ENCODE peak calls at places on chromosomes 2 and 18, in seven cellular contexts. C, H, J, F, W, V and Y are unnamed samples.

GRCh38 chr2:230124792-230125452 is 56.2 kb upstream of the SLC16A14 start:
- DNase-seq in C (no peak), H (no peak), J (no peak), F (no peak), W (no peak), V (no peak), Y (no peak)

GRCh38 chr2:130840506-130840905 is 3.8 kb downstream of the ARHGEF4 start:
- DNase-seq in C (no peak), H (no peak), J (no peak), F (no peak), W (no peak), V (no peak), Y (no peak)

GRCh38 chr2:45652090-45653050 is 895 bp downstream of the PRKCE start:
- DNase-seq in C (no peak), H (no peak), J (peak), F (no peak), W (no peak), V (no peak), Y (peak)

GRCh38 chr2:16218651-16219050 is 278.3 kb downstream of the MYCN start:
- DNase-seq in C (no peak), H (peak), J (peak), F (no peak), W (peak), V (peak), Y (peak)

GRCh38 chr2:27133195-27133875 is 1.1 kb downstream of the PREB start:
- DNase-seq in C (no peak), H (no peak), J (peak), F (no peak), W (no peak), V (peak), Y (no peak)

GRCh38 chr2:37344453-37345361 is at the start of gene QPCT:
- DNase-seq in C (no peak), H (no peak), J (peak), F (no peak), W (no peak), V (peak), Y (peak)

GRCh38 chr2:229335877-229336346 is 64.8 kb upstream of the PID1 start:
- DNase-seq in C (no peak), H (no peak), J (peak), F (no peak), W (no peak), V (no peak), Y (no peak)

GRCh38 chr18:46054956-46055831 is 16.9 kb downstream of the PSTPIP2 start:
- DNase-seq in C (no peak), H (no peak), J (no peak), F (no peak), W (no peak), V (no peak), Y (no peak)

GRCh38 chr2:24617431-24617830 is 126.4 kb downstream of the NCOA1 start:
- DNase-seq in C (no peak), H (no peak), J (peak), F (no peak), W (no peak), V (no peak), Y (no peak)

GRCh38 chr2:28080911-28081310 is 190.4 kb downstream of the BABAM2 start:
- DNase-seq in C (no peak), H (no peak), J (no peak), F (no peak), W (no peak), V (no peak), Y (no peak)

GRCh38 chr2:151347294-151347693 is 10.1 kb upstream of the TNFAIP6 start:
- DNase-seq in C (no peak), H (no peak), J (no peak), F (no peak), W (no peak), V (no peak), Y (no peak)

GRCh38 chr2:30926606-30927005 is 119.4 kb upstream of the CAPN13 start:
- DNase-seq in C (no peak), H (no peak), J (no peak), F (no peak), W (no peak), V (no peak), Y (no peak)

GRCh38 chr2:110881908-110882307 is 149.5 kb downstream of the ACOXL start:
- DNase-seq in C (no peak), H (no peak), J (no peak), F (peak), W (no peak), V (no peak), Y (no peak)

GRCh38 chr2:161414385-161415040 is 1.6 kb upstream of the TBR1 start:
- DNase-seq in C (no peak), H (peak), J (peak), F (no peak), W (no peak), V (peak), Y (no peak)

GRCh38 chr2:138607746-138608145 is 106.2 kb downstream of the SPOPL start:
- DNase-seq in C (no peak), H (no peak), J (no peak), F (no peak), W (no peak), V (no peak), Y (no peak)

GRCh38 chr2:237354930-237355329 is 59.0 kb downstream of the COL6A3 start:
- DNase-seq in C (no peak), H (no peak), J (no peak), F (no peak), W (no peak), V (no peak), Y (no peak)

GRCh38 chr2:43110442-43110871 is 115.9 kb downstream of the ZFP36L2 start:
- DNase-seq in C (no peak), H (peak), J (no peak), F (no peak), W (no peak), V (no peak), Y (no peak)

GRCh38 chr2:148644885-148645134 is 259 bp downstream of the EPC2 start:
- DNase-seq in C (no peak), H (no peak), J (no peak), F (no peak), W (no peak), V (no peak), Y (no peak)

GRCh38 chr2:139876964-139877363 is 1096.8 kb upstream of the NXPH2 start:
- DNase-seq in C (no peak), H (no peak), J (no peak), F (no peak), W (no peak), V (no peak), Y (no peak)

GRCh38 chr2:159153463-159153862 is 133.0 kb downstream of the WDSUB1 start:
- DNase-seq in C (no peak), H (no peak), J (no peak), F (no peak), W (peak), V (no peak), Y (no peak)

GRCh38 chr2:173834124-173834523 is 131.0 kb downstream of the SP3 start:
- DNase-seq in C (no peak), H (no peak), J (no peak), F (no peak), W (no peak), V (no peak), Y (no peak)

GRCh38 chr2:138182276-138182675 is 218.0 kb downstream of the HNMT start:
- DNase-seq in C (no peak), H (no peak), J (no peak), F (no peak), W (no peak), V (no peak), Y (no peak)

GRCh38 chr2:76467326-76467725 is 756.6 kb upstream of the GCFC2 start:
- DNase-seq in C (no peak), H (no peak), J (no peak), F (no peak), W (no peak), V (no peak), Y (no peak)

GRCh38 chr2:20198001-20198400 is 26.9 kb downstream of the SDC1 start:
- DNase-seq in C (no peak), H (no peak), J (no peak), F (no peak), W (no peak), V (no peak), Y (no peak)

GRCh38 chr2:29229640-29230039 is 114.4 kb downstream of the CLIP4 start:
- DNase-seq in C (no peak), H (no peak), J (no peak), F (no peak), W (no peak), V (no peak), Y (no peak)

GRCh38 chr2:29226808-29227207 is 111.6 kb downstream of the CLIP4 start:
- DNase-seq in C (no peak), H (no peak), J (no peak), F (no peak), W (no peak), V (no peak), Y (no peak)

GRCh38 chr2:29228947-29229346 is 113.7 kb downstream of the CLIP4 start:
- DNase-seq in C (no peak), H (no peak), J (no peak), F (no peak), W (no peak), V (no peak), Y (no peak)

GRCh38 chr2:29226375-29226774 is 111.2 kb downstream of the CLIP4 start:
- DNase-seq in C (no peak), H (no peak), J (no peak), F (no peak), W (no peak), V (no peak), Y (no peak)

GRCh38 chr2:29228276-29228675 is 113.1 kb downstream of the CLIP4 start:
- DNase-seq in C (no peak), H (no peak), J (peak), F (no peak), W (no peak), V (no peak), Y (no peak)
- TF ChIP-seq JUND in C (no peak), H (no peak), J (no peak), F (no peak), W (no peak), V (no peak), Y (no peak)

GRCh38 chr18:13231151-13231550 is 12.6 kb downstream of the LDLRAD4 start:
- DNase-seq in C (no peak), H (no peak), J (no peak), F (no peak), W (no peak), V (no peak), Y (no peak)

GRCh38 chr18:13229021-13229671 is 10.6 kb downstream of the LDLRAD4 start:
- DNase-seq in C (no peak), H (no peak), J (no peak), F (no peak), W (no peak), V (no peak), Y (no peak)

GRCh38 chr18:13225261-13225660 is 6.7 kb downstream of the LDLRAD4 start:
- DNase-seq in C (no peak), H (no peak), J (no peak), F (no peak), W (no peak), V (no peak), Y (no peak)

GRCh38 chr18:13226533-13227144 is 8.1 kb downstream of the LDLRAD4 start:
- DNase-seq in C (no peak), H (no peak), J (no peak), F (no peak), W (no peak), V (no peak), Y (no peak)

GRCh38 chr18:13227910-13228309 is 9.3 kb downstream of the LDLRAD4 start:
- DNase-seq in C (no peak), H (no peak), J (no peak), F (no peak), W (no peak), V (no peak), Y (no peak)
- TF ChIP-seq JUND in C (no peak), H (no peak), J (no peak), F (no peak), W (no peak), V (no peak), Y (no peak)

DNA sequence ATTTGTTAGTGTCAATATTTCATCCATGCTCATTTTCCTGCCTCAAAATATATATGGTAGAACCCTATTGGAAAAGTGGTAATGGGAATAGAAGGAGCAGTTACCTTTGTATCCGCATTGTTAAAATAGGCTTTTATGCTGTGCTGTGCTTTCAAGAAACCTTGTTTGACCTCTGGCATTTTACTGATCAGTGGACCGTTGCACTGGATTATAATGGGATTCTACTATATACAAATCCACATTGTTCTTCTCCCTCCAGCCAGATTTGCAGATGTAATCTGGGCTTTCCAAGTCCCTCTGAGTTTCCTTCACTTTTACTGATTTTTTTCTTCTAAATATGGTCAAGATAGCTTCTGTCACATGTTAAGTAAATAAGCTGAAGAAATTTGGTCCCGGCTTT is 23.3 kb upstream of the FAM237A start:
- DNase-seq in C (no peak), H (no peak), J (no peak), F (no peak), W (no peak), V (no peak), Y (no peak)
- TF ChIP-seq JUND in C (no peak), H (no peak), J (no peak), F (no peak), W (no peak), V (no peak), Y (no peak)

GRCh38 chr2:231890896-231891513 is 35.2 kb downstream of the NPPC start:
- DNase-seq in C (no peak), H (no peak), J (no peak), F (no peak), W (no peak), V (no peak), Y (no peak)
- TF ChIP-seq JUND in C (no peak), H (no peak), J (no peak), F (no peak), W (no peak), V (no peak), Y (no peak)